ENCODE peak calls at places on chromosomes 11 and 22, in four cellular contexts. T is tibial nerve, L is mammary epithelial cell, A is fibroblast of the aortic adventitia. U is an unnamed sample.

GRCh38 chr11:134862796-134863195 is 450.8 kb upstream of the B3GAT1 start:
- DNase-seq in T (no peak), L (no peak), A (no peak), U (no peak)

GRCh38 chr11:66124564-66124963 is 54.5 kb downstream of the PACS1 start:
- DNase-seq in T (no peak), L (peak; percentile 70), A (peak; percentile 40), U (no peak)

GRCh38 chr11:81211050-81211449 is 1522.6 kb downstream of the FAM181B start:
- DNase-seq in T (no peak), L (no peak), A (no peak), U (no peak)

GRCh38 chr11:79973701-79974626 is 533.1 kb upstream of the TENM4 start:
- DNase-seq in T (no peak), L (peak; percentile 3), A (no peak), U (no peak)

GRCh38 chr11:2480874-2481220 is 36.0 kb downstream of the KCNQ1 start:
- DNase-seq in T (no peak), L (no peak), A (no peak), U (no peak)

GRCh38 chr22:29393019-29393608 is 4.7 kb upstream of the AP1B1 start:
- DNase-seq in T (no peak), L (no peak), A (no peak), U (no peak)

GRCh38 chr11:67072295-67072694 is 15.6 kb downstream of the RHOD start:
- DNase-seq in T (no peak), L (no peak), A (no peak), U (no peak)

GRCh38 chr11:87361891-87362290 is 324.2 kb downstream of the TMEM135 start:
- DNase-seq in T (no peak), L (no peak), A (no peak), U (no peak)

GRCh38 chr11:70153133-70153727 is 49.9 kb upstream of the FADD start:
- DNase-seq in T (no peak), L (peak; percentile 84), A (no peak), U (no peak)

GRCh38 chr11:250740-251299 is 14.0 kb downstream of the PSMD13 start:
- DNase-seq in T (peak; percentile 52), L (peak; percentile 11), A (peak; percentile 58), U (no peak)

GRCh38 chr11:101583180-101584128 is at the start of gene TRPC6:
- DNase-seq in T (no peak), L (peak; percentile 7), A (no peak), U (no peak)

GRCh38 chr11:99020324-99021225 is at the start of gene CNTN5:
- DNase-seq in T (no peak), L (peak; percentile 4), A (no peak), U (peak; percentile 7)

GRCh38 chr11:99015634-99016454 is 4.9 kb upstream of the CNTN5 start:
- DNase-seq in T (no peak), L (peak; percentile 14), A (peak; percentile 62), U (peak; percentile 6)

DNA sequence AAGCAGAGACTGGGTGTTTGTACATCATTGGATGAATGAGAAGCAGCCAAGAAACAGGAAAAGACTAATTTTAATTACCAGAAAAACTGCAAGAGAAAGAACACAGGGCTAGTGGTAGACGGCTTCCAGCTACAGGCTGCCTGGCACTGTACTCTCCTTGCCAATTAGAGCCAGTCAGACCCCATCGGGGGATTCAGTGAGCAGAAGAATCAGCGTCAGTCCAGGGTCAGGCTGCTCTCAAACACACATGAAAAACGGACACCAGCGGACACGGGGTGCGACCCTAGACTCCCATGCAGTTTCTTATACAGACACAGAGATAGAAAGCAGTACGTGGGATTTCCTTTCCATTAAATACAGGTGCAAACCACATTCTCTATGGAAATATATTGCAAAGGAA is 1.1 kb upstream of the CNTN5 start:
- DNase-seq in T (no peak), L (no peak), A (no peak), U (no peak)
- H3K4me3 ChIP-seq in T (no peak overlapping the region), L (no peak overlapping the region), A (no peak overlapping the region), U (no peak overlapping the region)

GRCh38 chr11:30424851-30425250 is 101.9 kb downstream of the ARL14EP start:
- DNase-seq in T (no peak), L (no peak), A (no peak), U (no peak)
- TF ChIP-seq CTCF in T (no peak), L (no peak), A (no peak), U (no peak)

GRCh38 chr11:20599424-20600346 is at the start of gene SLC6A5:
- DNase-seq in T (no peak), L (peak; percentile 60), A (peak; percentile 35), U (no peak)
- H3K4me3 ChIP-seq in T (no peak within 1 kb of the TSS), L (no peak within 1 kb of the TSS), A (no peak within 1 kb of the TSS), U (no peak within 1 kb of the TSS)

DNA sequence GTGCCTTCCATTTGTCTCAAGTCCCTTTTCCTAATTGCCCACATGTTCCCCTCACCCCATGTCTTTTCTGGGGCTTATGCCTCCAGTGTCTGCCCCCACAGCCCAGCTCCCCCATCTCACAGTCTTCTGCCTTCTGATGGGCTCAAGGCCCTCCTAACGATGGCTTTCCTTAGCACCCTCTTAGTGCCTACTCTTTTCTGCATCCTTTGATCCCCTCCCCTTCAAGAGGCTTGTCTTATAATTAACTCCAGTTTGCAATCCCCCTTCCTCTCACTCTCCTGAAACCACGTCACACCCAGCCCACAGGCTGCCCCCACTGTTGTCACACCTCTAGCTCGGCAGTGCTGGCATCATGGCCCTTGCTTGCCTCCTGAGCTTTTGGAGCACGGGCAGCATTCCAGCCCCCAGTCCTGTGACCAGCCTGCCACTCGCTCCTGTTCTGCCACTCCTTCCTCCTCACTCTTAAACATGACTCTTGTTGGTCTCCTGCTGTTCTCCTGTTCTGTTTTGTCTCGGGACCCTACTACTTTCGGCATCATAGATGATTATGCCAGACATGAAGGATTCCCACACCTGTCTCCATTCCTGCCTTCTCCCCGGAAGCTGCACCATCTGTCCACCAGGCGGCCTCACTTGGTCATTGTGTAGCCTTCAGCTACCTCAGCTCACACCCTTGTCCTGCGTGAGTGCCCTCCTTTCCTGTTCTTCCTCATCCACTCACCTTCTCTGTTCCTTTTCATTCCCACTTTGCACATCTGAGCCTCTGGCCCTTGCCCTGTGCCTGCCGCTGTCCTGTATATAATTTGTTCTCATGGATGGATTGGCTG is 26.1 kb downstream of the UBE2L3 start:
- DNase-seq in T (no peak), L (no peak), A (no peak), U (no peak)
- TF ChIP-seq CTCF in T (no peak), L (peak; percentile 45), A (peak; percentile 25), U (peak; percentile 59)

GRCh38 chr11:73240190-73240781 is 22.2 kb downstream of the P2RY2 start:
- DNase-seq in T (no peak), L (peak; percentile 25), A (peak; percentile 92), U (no peak)

GRCh38 chr11:73244589-73245240 is 26.6 kb downstream of the P2RY2 start:
- DNase-seq in T (no peak), L (no peak), A (no peak), U (no peak)

GRCh38 chr11:73241300-73241699 is 23.2 kb downstream of the P2RY2 start:
- DNase-seq in T (no peak), L (no peak), A (no peak), U (no peak)

GRCh38 chr11:73243093-73243485 is 25.0 kb downstream of the P2RY2 start:
- DNase-seq in T (no peak), L (no peak), A (no peak), U (no peak)

GRCh38 chr11:73242291-73243092 is 24.4 kb downstream of the P2RY2 start:
- DNase-seq in T (peak; percentile 53), L (peak; percentile 63), A (peak; percentile 79), U (no peak)
- H3K4me3 ChIP-seq in T (no peak overlapping the region), L (no peak overlapping the region), A (no peak overlapping the region), U (peak overlapping the region; percentile 10)

DNA sequence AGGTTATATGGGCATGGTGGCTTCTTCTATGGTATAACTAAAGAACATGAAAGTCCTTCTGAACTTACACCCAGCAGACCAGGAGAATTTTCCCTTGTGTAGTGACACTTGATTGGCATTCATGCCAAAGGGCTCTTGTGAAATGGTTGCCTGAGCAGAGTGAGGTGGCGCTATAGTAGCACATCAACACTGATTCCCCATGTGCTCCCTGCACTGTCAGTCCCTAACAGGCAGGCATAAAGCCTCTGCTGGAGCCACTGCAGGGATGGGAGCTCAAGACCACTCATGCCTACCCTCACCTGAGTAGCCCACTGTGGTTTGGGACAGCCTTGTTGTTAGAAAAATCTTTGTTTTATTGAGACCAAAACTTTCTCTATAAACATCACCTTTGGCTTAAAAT is 92.6 kb upstream of the LIN7C start:
- DNase-seq in T (no peak), L (no peak), A (no peak), U (no peak)
- TF ChIP-seq CTCF in T (no peak), L (no peak), A (no peak), U (peak; percentile 10)

GRCh38 chr11:128882451-128882850 is 8.7 kb upstream of the KCNJ5 start:
- DNase-seq in T (no peak), L (no peak), A (no peak), U (no peak)
- H3K4me3 ChIP-seq in T (no peak overlapping the region), L (no peak overlapping the region), A (no peak overlapping the region), U (no peak overlapping the region)

GRCh38 chr11:117096973-117097566 is 1.2 kb downstream of the SIK3 start:
- DNase-seq in T (no peak), L (no peak), A (no peak), U (no peak)

GRCh38 chr11:117097567-117098268 is 510 bp downstream of the SIK3 start:
- DNase-seq in T (no peak), L (no peak), A (no peak), U (no peak)

GRCh38 chr11:117095301-117096139 is 2.7 kb downstream of the SIK3 start:
- DNase-seq in T (no peak), L (no peak), A (peak; percentile 56), U (no peak)

GRCh38 chr11:117094776-117095175 is 3.5 kb downstream of the SIK3 start:
- DNase-seq in T (no peak), L (peak; percentile 43), A (peak; percentile 58), U (no peak)

DNA sequence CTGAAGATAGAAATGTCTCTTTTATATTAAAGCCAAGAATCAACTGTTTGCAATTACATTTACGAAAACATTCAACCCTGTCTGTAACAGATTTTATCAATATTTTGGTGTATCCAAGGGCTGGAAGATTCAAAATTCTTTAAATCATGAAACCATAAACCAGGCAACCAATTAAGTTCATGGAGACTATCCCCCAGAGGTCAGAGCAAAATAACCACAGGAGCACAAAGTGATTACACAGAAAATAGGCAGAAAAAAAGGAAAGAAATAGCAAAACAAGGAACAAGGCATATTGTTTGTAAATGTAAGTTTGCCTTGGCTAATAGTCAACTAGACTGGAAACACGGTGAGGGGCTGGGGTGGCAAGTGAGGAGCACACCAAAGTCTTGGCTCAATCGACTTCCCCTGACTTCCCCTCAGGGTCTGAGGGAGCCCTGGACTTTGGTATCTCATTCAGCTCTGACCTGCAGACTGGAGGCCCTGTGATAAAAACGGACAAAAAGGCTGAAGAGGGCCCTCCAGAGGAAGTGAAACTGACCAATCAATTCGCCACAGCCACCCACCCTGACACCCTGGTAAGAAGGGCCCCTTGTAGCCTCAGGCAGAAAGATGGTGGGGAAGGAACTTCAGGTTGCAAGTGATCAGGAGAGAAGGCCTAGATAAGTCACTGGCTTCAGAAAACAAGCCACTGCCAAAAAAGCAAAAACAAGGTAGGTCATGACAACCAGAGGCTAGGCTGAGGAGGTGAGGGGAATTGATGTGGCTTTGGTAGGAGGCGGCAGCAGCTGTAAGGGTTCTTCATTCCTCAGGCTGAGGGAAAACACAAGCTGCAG is 1.9 kb downstream of the SIK3 start:
- DNase-seq in T (no peak), L (no peak), A (no peak), U (no peak)
- TF ChIP-seq CTCF in T (no peak), L (no peak), A (no peak), U (peak; percentile 29)

GRCh38 chr11:8682219-8683114 is at the start of the genes RPL27A and TRIM66:
- DNase-seq in T (peak; percentile 97), L (peak; percentile 94), A (peak; percentile 96), U (peak; percentile 46)
- H3K4me3 ChIP-seq in T (peak within 1 kb of the TSS; percentile 69), L (peak within 1 kb of the TSS; percentile 75), A (peak within 1 kb of the TSS; percentile 99), U (peak within 1 kb of the TSS; percentile 98)

U was measured in epithelial cell of proximal tubule.